ENCODE peak calls at places on chromosomes 5 and 9, in nine cellular contexts. J is sigmoid colon, U is AG04450, M is hepatocyte, D is kidney, T is pancreas, C is H1, K is tibial nerve, R is IMR-90. Z is an unnamed sample.

GRCh38 chr5:151912360-151912759 is 12.3 kb downstream of the GLRA1 start:
- DNase-seq in J (no peak), U (no peak), M (no peak), D (no peak), T (no peak), C (no peak), K (no peak), R (no peak), Z (no peak)

GRCh38 chr5:93479982-93480509 is 101.0 kb downstream of the NR2F1-AS1 start:
- DNase-seq in J (no peak), U (no peak), M (no peak), D (no peak), T (no peak), C (no peak), K (no peak), R (no peak), Z (no peak)

GRCh38 chr5:75616961-75617660 is 5.9 kb downstream of the ANKDD1B start:
- DNase-seq in J (no peak), U (no peak), M (peak), D (no peak), T (no peak), C (no peak), K (no peak), R (no peak), Z (no peak)

GRCh38 chr9:84711398-84711777 is 41.9 kb downstream of the NTRK2 start:
- DNase-seq in J (no peak), U (no peak), M (no peak), D (no peak), T (no peak), C (no peak), K (no peak), R (no peak), Z (no peak)

GRCh38 chr5:140251527-140251973 is 51.4 kb downstream of the PFDN1 start:
- DNase-seq in J (no peak), U (no peak), M (no peak), D (no peak), T (no peak), C (no peak), K (no peak), R (peak), Z (no peak)

GRCh38 chr5:149215478-149216042 is 56.1 kb upstream of the AFAP1L1 start:
- DNase-seq in J (peak), U (peak), M (no peak), D (no peak), T (no peak), C (no peak), K (no peak), R (peak), Z (no peak)

GRCh38 chr9:113523421-113524141 is 60.1 kb downstream of the RGS3 start:
- DNase-seq in J (no peak), U (no peak), M (peak), D (no peak), T (no peak), C (no peak), K (no peak), R (no peak), Z (peak)

GRCh38 chr9:14400658-14400995 is 86.7 kb upstream of the NFIB start:
- DNase-seq in J (peak), U (peak), M (peak), D (no peak), T (peak), C (peak), K (peak), R (peak), Z (peak)

GRCh38 chr9:81609782-81610738 is 79.3 kb downstream of the TLE1 start:
- DNase-seq in J (no peak), U (no peak), M (no peak), D (peak), T (no peak), C (no peak), K (no peak), R (peak), Z (no peak)

GRCh38 chr9:119284587-119285337 is 84.5 kb downstream of the BRINP1 start:
- DNase-seq in J (no peak), U (no peak), M (no peak), D (no peak), T (no peak), C (no peak), K (no peak), R (no peak), Z (no peak)

GRCh38 chr5:138953370-138954256 is 78.5 kb upstream of the LRRTM2 start:
- DNase-seq in J (peak), U (no peak), M (peak), D (peak), T (peak), C (no peak), K (peak), R (peak), Z (peak)

GRCh38 chr9:126661521-126662251 is 48.0 kb downstream of the LMX1B start:
- DNase-seq in J (no peak), U (no peak), M (peak), D (no peak), T (peak), C (peak), K (no peak), R (peak), Z (no peak)

GRCh38 chr5:170076211-170076610 is 29.5 kb upstream of the FOXI1 start:
- DNase-seq in J (no peak), U (no peak), M (no peak), D (no peak), T (no peak), C (no peak), K (no peak), R (no peak), Z (no peak)

GRCh38 chr9:12785251-12785880 is 10.5 kb downstream of the LURAP1L start:
- DNase-seq in J (peak), U (no peak), M (peak), D (peak), T (peak), C (no peak), K (no peak), R (peak), Z (peak)

GRCh38 chr9:97873877-97874276 is 20.9 kb downstream of the FOXE1 start:
- DNase-seq in J (no peak), U (no peak), M (no peak), D (no peak), T (no peak), C (peak), K (no peak), R (peak), Z (no peak)

GRCh38 chr9:18544456-18544855 is 70.5 kb downstream of the ADAMTSL1 start:
- DNase-seq in J (no peak), U (no peak), M (no peak), D (no peak), T (no peak), C (no peak), K (no peak), R (no peak), Z (no peak)

GRCh38 chr9:18012170-18012569 is 433.3 kb downstream of the SH3GL2 start:
- DNase-seq in J (no peak), U (no peak), M (no peak), D (no peak), T (no peak), C (no peak), K (no peak), R (no peak), Z (no peak)

GRCh38 chr9:106772523-106773290 is 90.3 kb upstream of the ZNF462 start:
- DNase-seq in J (no peak), U (no peak), M (no peak), D (no peak), T (no peak), C (no peak), K (no peak), R (no peak), Z (no peak)

GRCh38 chr5:115289104-115289503 is 7.3 kb downstream of the CCDC112 start:
- DNase-seq in J (no peak), U (no peak), M (no peak), D (no peak), T (no peak), C (no peak), K (no peak), R (no peak), Z (no peak)

GRCh38 chr9:30197954-30198353 is 2186.5 kb upstream of the ACO1 start:
- DNase-seq in J (no peak), U (no peak), M (peak), D (no peak), T (no peak), C (no peak), K (no peak), R (no peak), Z (no peak)

GRCh38 chr9:137611623-137612609 is 6.4 kb downstream of the ARRDC1 start:
- DNase-seq in J (no peak), U (peak), M (peak), D (peak), T (peak), C (no peak), K (no peak), R (peak), Z (peak)

GRCh38 chr9:69218166-69218565 is 44.1 kb downstream of the TJP2 start:
- DNase-seq in J (no peak), U (no peak), M (no peak), D (no peak), T (no peak), C (no peak), K (no peak), R (no peak), Z (no peak)

GRCh38 chr5:138954257-138955012 is 79.3 kb upstream of the LRRTM2 start:
- DNase-seq in J (peak), U (no peak), M (no peak), D (peak), T (no peak), C (no peak), K (no peak), R (no peak), Z (no peak)

GRCh38 chr9:36855443-36856315 is 178.4 kb downstream of the PAX5 start:
- DNase-seq in J (no peak), U (no peak), M (peak), D (no peak), T (no peak), C (peak), K (no peak), R (no peak), Z (no peak)

GRCh38 chr5:132451387-132451786 is 39.2 kb downstream of the IRF1 start:
- DNase-seq in J (no peak), U (no peak), M (no peak), D (no peak), T (no peak), C (no peak), K (no peak), R (peak), Z (no peak)

GRCh38 chr5:157476699-157477408 is 16.8 kb downstream of the NIPAL4 start:
- DNase-seq in J (peak), U (peak), M (peak), D (no peak), T (peak), C (no peak), K (no peak), R (peak), Z (no peak)

GRCh38 chr5:112917453-112918005 is 4.5 kb downstream of the REEP5 start:
- DNase-seq in J (no peak), U (no peak), M (no peak), D (no peak), T (no peak), C (peak), K (no peak), R (peak), Z (no peak)

GRCh38 chr9:103713631-103714030 is 380.5 kb upstream of the SMC2 start:
- DNase-seq in J (no peak), U (no peak), M (no peak), D (no peak), T (no peak), C (no peak), K (no peak), R (no peak), Z (no peak)

GRCh38 chr9:89397471-89397870 is 79.2 kb downstream of the SECISBP2 start:
- DNase-seq in J (no peak), U (no peak), M (no peak), D (no peak), T (no peak), C (no peak), K (no peak), R (no peak), Z (no peak)

GRCh38 chr9:115416299-115416698 is 298.3 kb upstream of the TNC start:
- DNase-seq in J (no peak), U (no peak), M (peak), D (no peak), T (no peak), C (no peak), K (no peak), R (no peak), Z (no peak)

GRCh38 chr9:121750715-121751623 is 99.5 kb downstream of the DAB2IP start:
- DNase-seq in J (no peak), U (no peak), M (no peak), D (peak), T (peak), C (no peak), K (no peak), R (no peak), Z (no peak)

GRCh38 chr9:101467690-101468089 is 32.1 kb upstream of the ALDOB start:
- DNase-seq in J (no peak), U (no peak), M (no peak), D (no peak), T (no peak), C (no peak), K (no peak), R (no peak), Z (no peak)

GRCh38 chr9:18228101-18228500 is 245.9 kb upstream of the ADAMTSL1 start:
- DNase-seq in J (no peak), U (no peak), M (no peak), D (no peak), T (no peak), C (no peak), K (no peak), R (no peak), Z (no peak)

GRCh38 chr5:44809215-44809955 is 638 bp downstream of the MRPS30 start:
- DNase-seq in J (peak), U (no peak), M (peak), D (peak), T (peak), C (no peak), K (peak), R (peak), Z (peak)

GRCh38 chr9:99130069-99130468 is 25.2 kb downstream of the TGFBR1 start:
- DNase-seq in J (no peak), U (no peak), M (no peak), D (no peak), T (no peak), C (no peak), K (no peak), R (no peak), Z (no peak)

DNA sequence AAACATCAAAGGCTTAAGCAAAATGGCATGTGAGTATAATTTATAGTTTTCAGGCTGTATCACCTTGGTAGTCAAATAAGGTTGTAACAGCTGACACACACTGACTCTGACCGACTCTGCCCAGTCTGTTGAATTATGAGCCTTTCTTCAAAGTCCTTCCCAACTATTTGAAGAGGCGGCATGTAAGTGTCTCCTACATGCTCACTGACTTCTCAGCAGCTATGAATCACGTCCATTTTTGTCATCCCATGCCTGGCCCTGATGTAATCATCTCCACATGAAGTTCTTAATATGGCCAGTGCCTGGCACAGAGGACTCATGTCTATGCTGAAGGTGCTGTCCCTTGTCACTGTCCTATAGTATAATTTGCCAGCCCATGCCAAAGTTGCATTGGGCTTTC is 5.1 kb upstream of the PTBP3 start:
- DNase-seq in J (no peak), U (no peak), M (peak), D (no peak), T (no peak), C (no peak), K (no peak), R (peak), Z (no peak)
- H3K27ac ChIP-seq in J (no peak), U (no peak), M (peak), D (no peak), T (no peak), C (no peak), K (no peak), R (no peak), Z (no peak)

GRCh38 chr9:33263131-33263935 is 1.2 kb downstream of the BAG1 start:
- DNase-seq in J (no peak), U (no peak), M (peak), D (no peak), T (peak), C (no peak), K (no peak), R (no peak), Z (no peak)
- TF ChIP-seq CTCF in J (no peak), U (no peak), M (no peak), D (no peak), T (no peak), C (no peak), K (no peak), R (no peak), Z (no peak)

GRCh38 chr9:100306283-100306682 is 46.5 kb downstream of the TEX10 start:
- DNase-seq in J (no peak), U (no peak), M (no peak), D (no peak), T (no peak), C (no peak), K (no peak), R (no peak), Z (no peak)

GRCh38 chr9:100309992-100310391 is 42.8 kb downstream of the TEX10 start:
- DNase-seq in J (no peak), U (no peak), M (no peak), D (no peak), T (no peak), C (no peak), K (no peak), R (no peak), Z (no peak)

GRCh38 chr9:100303812-100304211 is 48.9 kb downstream of the TEX10 start:
- DNase-seq in J (no peak), U (no peak), M (no peak), D (no peak), T (no peak), C (no peak), K (no peak), R (no peak), Z (no peak)

GRCh38 chr9:100307061-100307460 is 45.7 kb downstream of the TEX10 start:
- DNase-seq in J (no peak), U (no peak), M (no peak), D (no peak), T (no peak), C (no peak), K (no peak), R (no peak), Z (no peak)

DNA sequence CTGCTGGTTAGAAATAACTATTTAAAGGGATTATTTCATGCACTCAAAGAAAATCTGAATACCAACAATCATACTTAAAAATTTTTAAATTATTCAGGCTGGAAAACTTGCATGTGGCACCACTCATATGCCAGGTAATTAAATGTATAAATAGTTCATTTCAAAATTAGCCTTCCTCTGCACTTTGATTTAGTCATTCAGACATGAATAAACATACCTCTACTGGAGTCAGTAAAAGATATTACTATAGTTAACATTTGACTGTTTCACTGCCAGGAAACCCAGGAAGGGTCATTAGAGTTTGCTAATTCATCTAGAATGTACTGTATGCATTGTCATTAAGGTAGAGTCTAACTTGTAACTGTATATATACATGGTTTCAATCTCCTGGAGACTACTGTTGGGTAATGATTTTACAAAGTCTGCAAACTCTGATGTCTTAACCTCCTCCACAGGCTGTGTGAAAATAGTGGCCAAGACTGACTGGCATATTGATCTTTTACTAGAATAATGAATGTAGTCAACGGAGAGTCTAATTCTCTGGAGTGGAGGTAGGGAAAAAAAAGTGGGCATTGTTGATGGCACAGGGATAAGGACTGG is 43.7 kb downstream of the TEX10 start:
- DNase-seq in J (no peak), U (no peak), M (no peak), D (no peak), T (no peak), C (no peak), K (no peak), R (peak), Z (no peak)
- H3K27ac ChIP-seq in J (no peak), U (no peak), M (no peak), D (no peak), T (no peak), C (no peak), K (no peak), R (no peak), Z (no peak)

DNA sequence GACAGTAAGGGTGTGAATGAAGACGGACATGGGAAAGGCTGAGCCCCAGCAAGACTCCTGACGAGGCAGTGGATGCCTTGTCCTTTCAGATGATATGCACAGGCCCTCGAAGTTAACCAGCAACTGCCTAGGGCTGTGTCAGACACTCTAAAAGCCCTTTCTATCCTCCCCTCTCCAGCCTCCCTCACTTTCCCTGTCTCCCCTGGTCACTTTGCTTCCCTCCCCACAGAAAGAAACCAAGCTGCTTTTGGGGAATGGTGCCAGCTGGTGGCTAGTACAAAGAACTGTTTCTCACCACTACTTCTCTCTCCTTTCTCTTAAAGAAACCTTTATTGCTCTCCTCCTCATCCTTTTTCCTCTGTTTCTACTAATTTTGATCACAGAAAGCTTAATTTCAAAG is 21.4 kb downstream of the LHFPL2 start:
- DNase-seq in J (peak), U (no peak), M (no peak), D (no peak), T (peak), C (no peak), K (no peak), R (no peak), Z (no peak)
- TF ChIP-seq CTCF in J (peak), U (peak), M (peak), D (peak), T (no peak), C (peak), K (peak), R (peak), Z (peak)

GRCh38 chr5:87120518-87121314 is 147.0 kb upstream of the RASA1 start:
- DNase-seq in J (no peak), U (peak), M (no peak), D (no peak), T (no peak), C (no peak), K (no peak), R (peak), Z (no peak)
- H3K27ac ChIP-seq in J (no peak), U (no peak), M (no peak), D (no peak), T (no peak), C (no peak), K (no peak), R (peak), Z (no peak)

DNA sequence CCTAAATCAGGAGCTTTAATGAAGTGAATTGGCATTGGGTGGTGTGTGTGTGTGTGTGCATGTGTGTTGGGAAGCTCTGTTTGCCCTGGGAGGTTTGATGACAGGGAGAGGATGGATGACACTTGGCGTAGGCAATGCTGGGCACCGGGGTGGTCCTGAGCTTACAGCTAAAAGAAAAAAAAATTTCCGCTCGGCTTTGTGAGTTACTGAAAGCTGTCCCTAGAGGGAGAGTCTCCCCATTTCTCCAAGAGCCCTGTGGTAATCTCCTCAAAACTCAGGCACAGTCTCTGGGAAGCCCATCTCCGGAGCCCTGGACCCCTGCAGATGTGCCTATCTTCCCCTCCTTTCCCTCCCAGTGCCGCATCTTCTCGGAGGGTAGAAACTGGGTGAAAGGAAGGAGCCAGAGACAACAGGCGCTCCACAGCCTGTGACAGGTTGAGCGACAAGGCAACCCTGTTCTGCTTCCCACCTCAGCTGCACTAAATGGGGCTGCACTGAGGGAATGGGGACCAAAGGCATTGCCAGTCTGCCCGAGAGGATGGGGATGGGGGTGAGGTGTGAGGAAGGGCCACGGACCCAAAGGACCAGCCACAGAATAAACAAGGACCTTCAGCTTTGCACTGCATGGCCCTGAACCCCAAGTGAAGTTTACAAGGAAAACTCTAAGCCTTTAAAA is 35.8 kb upstream of the TIFAB start:
- DNase-seq in J (no peak), U (no peak), M (no peak), D (no peak), T (no peak), C (no peak), K (no peak), R (no peak), Z (no peak)
- TF ChIP-seq CTCF in J (no peak), U (peak), M (no peak), D (no peak), T (no peak), C (peak), K (no peak), R (no peak), Z (no peak)

Z was measured in lung.